ENCODE peak calls at places on chromosomes 6 and 20, in six cellular contexts. One of them, this sample, is unnamed.

GRCh38 chr20:34368547-34368946 is 5.5 kb downstream of the ITCH start:
- DNase-seq in activated T-helper 9 cell treated with anti-CD3 and anti-CD28 coated beads, Interleukin-2, amount 50 U/mL, for 16 hours: no peak
- DNase-seq in NCI-H774: no peak
- DNase-seq in astrocyte of the hippocampus: peak; percentile 13
- DNase-seq in effector CD8-positive, alpha-beta T cell: no peak
- DNase-seq in nephron progenitor cell: no peak
- DNase-seq in this sample: no peak

GRCh38 chr20:35291654-35292503 is at the start of gene FAM83C:
- DNase-seq in astrocyte of the hippocampus: no peak
- DNase-seq in effector CD8-positive, alpha-beta T cell: no peak
- DNase-seq in nephron progenitor cell: no peak
- DNase-seq in activated T-helper 9 cell treated with anti-CD3 and anti-CD28 coated beads, Interleukin-2, amount 50 U/mL, for 16 hours: no peak
- DNase-seq in NCI-H774: no peak
- DNase-seq in this sample: no peak

GRCh38 chr6:52876056-52876787 is 33.3 kb downstream of the GSTA3 start:
- DNase-seq in effector CD8-positive, alpha-beta T cell: no peak
- DNase-seq in nephron progenitor cell: no peak
- DNase-seq in astrocyte of the hippocampus: peak; percentile 18
- DNase-seq in NCI-H774: no peak
- DNase-seq in activated T-helper 9 cell treated with anti-CD3 and anti-CD28 coated beads, Interleukin-2, amount 50 U/mL, for 16 hours: no peak
- DNase-seq in this sample: no peak

GRCh38 chr6:157323924-157324276 is 581 bp upstream of the TMEM242 start:
- DNase-seq in nephron progenitor cell: peak; percentile 74
- DNase-seq in NCI-H774: no peak
- DNase-seq in effector CD8-positive, alpha-beta T cell: no peak
- DNase-seq in astrocyte of the hippocampus: peak; percentile 91
- DNase-seq in activated T-helper 9 cell treated with anti-CD3 and anti-CD28 coated beads, Interleukin-2, amount 50 U/mL, for 16 hours: no peak
- DNase-seq in this sample: no peak

GRCh38 chr20:20440473-20440872 is 72.6 kb downstream of the INSM1 start:
- DNase-seq in activated T-helper 9 cell treated with anti-CD3 and anti-CD28 coated beads, Interleukin-2, amount 50 U/mL, for 16 hours: no peak
- DNase-seq in nephron progenitor cell: no peak
- DNase-seq in astrocyte of the hippocampus: peak; percentile 7
- DNase-seq in NCI-H774: peak; percentile 35
- DNase-seq in effector CD8-positive, alpha-beta T cell: no peak
- DNase-seq in this sample: no peak

GRCh38 chr20:24780648-24781047 is 168.4 kb upstream of the CST7 start:
- DNase-seq in nephron progenitor cell: no peak
- DNase-seq in astrocyte of the hippocampus: no peak
- DNase-seq in effector CD8-positive, alpha-beta T cell: no peak
- DNase-seq in NCI-H774: no peak
- DNase-seq in activated T-helper 9 cell treated with anti-CD3 and anti-CD28 coated beads, Interleukin-2, amount 50 U/mL, for 16 hours: no peak
- DNase-seq in this sample: no peak

GRCh38 chr20:15849131-15849685 is 724.0 kb downstream of the KIF16B start:
- DNase-seq in nephron progenitor cell: no peak
- DNase-seq in NCI-H774: no peak
- DNase-seq in activated T-helper 9 cell treated with anti-CD3 and anti-CD28 coated beads, Interleukin-2, amount 50 U/mL, for 16 hours: no peak
- DNase-seq in effector CD8-positive, alpha-beta T cell: no peak
- DNase-seq in astrocyte of the hippocampus: peak; percentile 28
- DNase-seq in this sample: no peak

GRCh38 chr20:62190639-62191411 is 8.0 kb downstream of the MTG2 start:
- DNase-seq in activated T-helper 9 cell treated with anti-CD3 and anti-CD28 coated beads, Interleukin-2, amount 50 U/mL, for 16 hours: no peak
- DNase-seq in astrocyte of the hippocampus: no peak
- DNase-seq in nephron progenitor cell: no peak
- DNase-seq in NCI-H774: no peak
- DNase-seq in effector CD8-positive, alpha-beta T cell: no peak
- DNase-seq in this sample: no peak

GRCh38 chr6:18667612-18668011 is 280.5 kb downstream of the RNF144B start:
- DNase-seq in astrocyte of the hippocampus: no peak
- DNase-seq in effector CD8-positive, alpha-beta T cell: no peak
- DNase-seq in activated T-helper 9 cell treated with anti-CD3 and anti-CD28 coated beads, Interleukin-2, amount 50 U/mL, for 16 hours: no peak
- DNase-seq in nephron progenitor cell: no peak
- DNase-seq in NCI-H774: no peak
- DNase-seq in this sample: no peak

GRCh38 chr6:26328265-26328844 is 36.6 kb upstream of the BTN3A2 start:
- DNase-seq in effector CD8-positive, alpha-beta T cell: no peak
- DNase-seq in activated T-helper 9 cell treated with anti-CD3 and anti-CD28 coated beads, Interleukin-2, amount 50 U/mL, for 16 hours: no peak
- DNase-seq in astrocyte of the hippocampus: peak; percentile 10
- DNase-seq in nephron progenitor cell: no peak
- DNase-seq in NCI-H774: no peak
- DNase-seq in this sample: no peak

GRCh38 chr6:168937061-168937460 is 316.6 kb downstream of the THBS2 start:
- DNase-seq in nephron progenitor cell: no peak
- DNase-seq in NCI-H774: no peak
- DNase-seq in activated T-helper 9 cell treated with anti-CD3 and anti-CD28 coated beads, Interleukin-2, amount 50 U/mL, for 16 hours: no peak
- DNase-seq in astrocyte of the hippocampus: peak; percentile 68
- DNase-seq in effector CD8-positive, alpha-beta T cell: no peak
- DNase-seq in this sample: no peak

GRCh38 chr6:54255881-54256280 is 52.4 kb upstream of the TINAG start:
- DNase-seq in NCI-H774: no peak
- DNase-seq in activated T-helper 9 cell treated with anti-CD3 and anti-CD28 coated beads, Interleukin-2, amount 50 U/mL, for 16 hours: no peak
- DNase-seq in astrocyte of the hippocampus: no peak
- DNase-seq in effector CD8-positive, alpha-beta T cell: no peak
- DNase-seq in nephron progenitor cell: no peak
- DNase-seq in this sample: no peak

GRCh38 chr20:23118766-23119165 is 32.6 kb upstream of the CD93 start:
- DNase-seq in activated T-helper 9 cell treated with anti-CD3 and anti-CD28 coated beads, Interleukin-2, amount 50 U/mL, for 16 hours: no peak
- DNase-seq in NCI-H774: no peak
- DNase-seq in astrocyte of the hippocampus: no peak
- DNase-seq in effector CD8-positive, alpha-beta T cell: no peak
- DNase-seq in nephron progenitor cell: no peak
- DNase-seq in this sample: no peak

GRCh38 chr6:167952512-167952859 is 45.0 kb upstream of the KIF25 start:
- DNase-seq in NCI-H774: peak; percentile 5
- DNase-seq in astrocyte of the hippocampus: no peak
- DNase-seq in nephron progenitor cell: no peak
- DNase-seq in effector CD8-positive, alpha-beta T cell: no peak
- DNase-seq in activated T-helper 9 cell treated with anti-CD3 and anti-CD28 coated beads, Interleukin-2, amount 50 U/mL, for 16 hours: no peak
- DNase-seq in this sample: no peak

GRCh38 chr6:16841241-16841640 is 80.0 kb upstream of the ATXN1 start:
- DNase-seq in activated T-helper 9 cell treated with anti-CD3 and anti-CD28 coated beads, Interleukin-2, amount 50 U/mL, for 16 hours: no peak
- DNase-seq in NCI-H774: no peak
- DNase-seq in astrocyte of the hippocampus: no peak
- DNase-seq in nephron progenitor cell: no peak
- DNase-seq in effector CD8-positive, alpha-beta T cell: no peak
- DNase-seq in this sample: no peak

GRCh38 chr6:23013776-23014175 is 444.4 kb downstream of the HDGFL1 start:
- DNase-seq in activated T-helper 9 cell treated with anti-CD3 and anti-CD28 coated beads, Interleukin-2, amount 50 U/mL, for 16 hours: no peak
- DNase-seq in NCI-H774: no peak
- DNase-seq in nephron progenitor cell: no peak
- DNase-seq in effector CD8-positive, alpha-beta T cell: no peak
- DNase-seq in astrocyte of the hippocampus: peak; percentile 58
- DNase-seq in this sample: no peak

GRCh38 chr20:4912380-4913142 is 88.7 kb downstream of the SLC23A2 start:
- DNase-seq in effector CD8-positive, alpha-beta T cell: no peak
- DNase-seq in nephron progenitor cell: no peak
- DNase-seq in astrocyte of the hippocampus: no peak
- DNase-seq in activated T-helper 9 cell treated with anti-CD3 and anti-CD28 coated beads, Interleukin-2, amount 50 U/mL, for 16 hours: no peak
- DNase-seq in NCI-H774: no peak
- DNase-seq in this sample: no peak

GRCh38 chr20:4898282-4898681 is 103.0 kb downstream of the SLC23A2 start:
- DNase-seq in activated T-helper 9 cell treated with anti-CD3 and anti-CD28 coated beads, Interleukin-2, amount 50 U/mL, for 16 hours: no peak
- DNase-seq in NCI-H774: no peak
- DNase-seq in astrocyte of the hippocampus: peak; percentile 64
- DNase-seq in effector CD8-positive, alpha-beta T cell: no peak
- DNase-seq in nephron progenitor cell: no peak
- DNase-seq in this sample: no peak

GRCh38 chr6:37525460-37526357 is 26.0 kb upstream of the CCDC167 start:
- DNase-seq in astrocyte of the hippocampus: peak; percentile 59
- DNase-seq in activated T-helper 9 cell treated with anti-CD3 and anti-CD28 coated beads, Interleukin-2, amount 50 U/mL, for 16 hours: no peak
- DNase-seq in NCI-H774: no peak
- DNase-seq in nephron progenitor cell: peak; percentile 81
- DNase-seq in effector CD8-positive, alpha-beta T cell: no peak
- DNase-seq in this sample: no peak

This sample was measured in T-helper 17 cell.